ENCODE peak calls at places on chromosomes 7 and 10, in six cellular contexts. N is NCI-H1436; I is Peyer's patch; J is endothelial cell; A is stimulated activated CD4-positive, alpha-beta T cell treated with anti-CD3 and anti-CD28 coated beads, Interleukin-12 subunit alpha, Interleukin-12 subunit beta, amount 100 ng/mL, for 48 hours; R is stimulated activated naive CD4-positive, alpha-beta T cell. V is an unnamed sample.

GRCh38 chr10:12419279-12419847 is 70.0 kb downstream of the CAMK1D start:
- DNase-seq in N (no peak), R (no peak), J (no peak), I (peak), A (peak), V (no peak)

GRCh38 chr7:112484671-112485097 is 3.9 kb downstream of the LSMEM1 start:
- DNase-seq in R (no peak), N (no peak), A (no peak), I (no peak), J (no peak), V (no peak)

GRCh38 chr7:11437987-11438386 is 394.0 kb downstream of the THSD7A start:
- DNase-seq in I (no peak), R (no peak), N (no peak), A (no peak), J (no peak), V (no peak)

GRCh38 chr7:91383186-91383585 is 119.0 kb downstream of the FZD1 start:
- DNase-seq in J (no peak), R (no peak), A (no peak), N (no peak), I (no peak), V (no peak)

GRCh38 chr7:155284496-155285274 is 13.0 kb upstream of the INSIG1 start:
- DNase-seq in I (peak), N (no peak), J (no peak), A (no peak), R (no peak), V (no peak)

GRCh38 chr10:71553371-71553900 is 156.7 kb downstream of the CDH23 start:
- DNase-seq in R (no peak), J (no peak), N (no peak), I (no peak), A (no peak), V (no peak)

GRCh38 chr10:7622969-7623368 is 43.8 kb downstream of the ITIH5 start:
- DNase-seq in N (no peak), I (no peak), J (peak), A (no peak), R (no peak), V (peak)

GRCh38 chr7:48251766-48252165 is 80.5 kb downstream of the ABCA13 start:
- DNase-seq in A (no peak), J (no peak), I (no peak), R (no peak), N (no peak), V (no peak)

V was measured in neuronal stem cell.